ENCODE peak calls at places on chromosomes 7 and 10, in six cellular contexts. F is Peyer's patch; H is central memory CD4-positive, alpha-beta T cell; E is fibroblast of mammary gland; J is activated CD4-positive, alpha-beta T cell treated with anti-CD3 and anti-CD28 coated beads, Interleukin-2, amount 50 U/mL, for 4 hours; K is NCI-H2081. S is an unnamed sample.

GRCh38 chr7:28958235-28958945 is at the start of gene TRIL:
- DNase-seq in J (no peak), E (peak), K (no peak), H (no peak), F (peak), S (no peak)

GRCh38 chr10:106652279-106652678 is 512.2 kb downstream of the SORCS1 start:
- DNase-seq in E (no peak), H (no peak), J (no peak), K (no peak), F (no peak), S (no peak)

GRCh38 chr10:77310288-77310687 is 327.3 kb downstream of the KCNMA1 start:
- DNase-seq in J (no peak), F (no peak), E (no peak), K (no peak), H (no peak), S (no peak)

GRCh38 chr7:111878788-111879187 is 316.5 kb upstream of the IMMP2L start:
- DNase-seq in K (no peak), H (no peak), F (no peak), E (no peak), J (no peak), S (no peak)

GRCh38 chr10:68665841-68666240 is 55.2 kb upstream of the CCAR1 start:
- DNase-seq in K (no peak), E (peak), F (no peak), H (no peak), J (no peak), S (no peak)

GRCh38 chr7:155807013-155807804 is 5.1 kb downstream of the SHH start:
- DNase-seq in K (no peak), E (no peak), F (no peak), H (no peak), J (no peak), S (no peak)

GRCh38 chr7:18357691-18358090 is 137.9 kb upstream of the HDAC9 start:
- DNase-seq in H (no peak), F (no peak), J (no peak), K (peak), E (peak), S (no peak)

GRCh38 chr10:397321-398068 is 262.2 kb downstream of the ZMYND11 start:
- DNase-seq in F (no peak), J (no peak), K (no peak), E (no peak), H (no peak), S (no peak)

GRCh38 chr10:62866451-62866850 is 50.3 kb upstream of the EGR2 start:
- DNase-seq in H (no peak), F (no peak), E (peak), J (no peak), K (no peak), S (no peak)

GRCh38 chr10:91296471-91296870 is 76.0 kb downstream of the PCGF5 start:
- DNase-seq in E (peak), H (no peak), J (no peak), K (peak), F (no peak), S (no peak)

GRCh38 chr10:15744217-15744865 is 24.6 kb upstream of the ITGA8 start:
- DNase-seq in J (peak), K (peak), F (peak), E (peak), H (no peak), S (no peak)

GRCh38 chr7:95906871-95907270 is 134.5 kb downstream of the DYNC1I1 start:
- DNase-seq in K (no peak), H (no peak), E (no peak), F (no peak), J (no peak), S (no peak)

GRCh38 chr10:111161109-111161874 is 84.5 kb downstream of the ADRA2A start:
- DNase-seq in F (no peak), H (no peak), K (no peak), E (no peak), J (no peak), S (no peak)

GRCh38 chr7:55563596-55564325 is 8.5 kb downstream of the VOPP1 start:
- DNase-seq in K (no peak), F (no peak), E (no peak), H (no peak), J (no peak), S (no peak)

GRCh38 chr7:471866-472639 is 47.6 kb downstream of the PDGFA start:
- DNase-seq in J (no peak), K (no peak), F (peak), E (peak), H (peak), S (no peak)

GRCh38 chr10:89609730-89610393 is 35.2 kb downstream of the PANK1 start:
- DNase-seq in F (no peak), E (no peak), K (no peak), J (no peak), H (no peak), S (no peak)

GRCh38 chr10:43160067-43160918 is 22.0 kb downstream of the CSGALNACT2 start:
- DNase-seq in F (no peak), K (no peak), E (peak), J (peak), H (no peak), S (no peak)

GRCh38 chr10:7318836-7319235 is 92.0 kb downstream of the SFMBT2 start:
- DNase-seq in E (no peak), F (no peak), H (no peak), K (no peak), J (no peak), S (no peak)

GRCh38 chr10:126491476-126491875 is 103.2 kb upstream of the ADAM12 start:
- DNase-seq in J (no peak), H (no peak), K (no peak), E (no peak), F (no peak), S (no peak)

GRCh38 chr7:106959753-106960152 is 84.8 kb upstream of the PRKAR2B start:
- DNase-seq in F (no peak), K (no peak), H (no peak), E (no peak), J (no peak), S (no peak)

GRCh38 chr10:971613-972012 is 16.6 kb upstream of the GTPBP4 start:
- DNase-seq in K (no peak), H (no peak), J (no peak), F (peak), E (no peak), S (no peak)

GRCh38 chr10:132385721-132386418 is 11.1 kb upstream of the PWWP2B start:
- DNase-seq in H (no peak), F (peak), E (no peak), J (no peak), K (no peak), S (no peak)

GRCh38 chr7:1087952-1088920 is at the start of gene GPER1:
- DNase-seq in J (no peak), E (no peak), H (no peak), K (no peak), F (peak), S (no peak)

GRCh38 chr7:34260282-34260681 is 354.9 kb downstream of the BMPER start:
- DNase-seq in K (no peak), H (no peak), J (no peak), F (no peak), E (peak), S (no peak)

GRCh38 chr7:150322833-150323681 is at the start of the genes ACTR3C and LRRC61:
- DNase-seq in E (no peak), K (peak), H (peak), J (peak), F (peak), S (peak)

GRCh38 chr7:137874390-137874789 is 27.6 kb upstream of the DGKI start:
- DNase-seq in K (no peak), H (no peak), E (peak), J (no peak), F (no peak), S (no peak)

GRCh38 chr7:68476966-68477365 is 1121.3 kb upstream of the AUTS2 start:
- DNase-seq in H (no peak), J (no peak), E (no peak), K (no peak), F (no peak), S (no peak)

GRCh38 chr7:28142650-28143049 is 37.9 kb downstream of the JAZF1 start:
- DNase-seq in F (no peak), H (no peak), K (no peak), J (no peak), E (no peak), S (no peak)

GRCh38 chr7:97024209-97025129 is at the start of gene DLX5:
- DNase-seq in E (peak), J (no peak), K (peak), H (no peak), F (no peak), S (no peak)

GRCh38 chr10:56633876-56634452 is 272.9 kb upstream of the ZWINT start:
- DNase-seq in H (no peak), K (no peak), F (no peak), E (no peak), J (no peak), S (no peak)

GRCh38 chr10:53356616-53357349 is 584.2 kb upstream of the MBL2 start:
- DNase-seq in F (no peak), H (no peak), K (no peak), J (no peak), E (no peak), S (no peak)

GRCh38 chr10:121379025-121379424 is 219.2 kb downstream of the FGFR2 start:
- DNase-seq in E (no peak), H (no peak), K (no peak), J (no peak), F (no peak), S (no peak)

GRCh38 chr7:898460-898854 is 22.1 kb downstream of the GET4 start:
- DNase-seq in E (no peak), J (no peak), K (no peak), H (no peak), F (no peak), S (no peak)

GRCh38 chr10:124523301-124523871 is 61.8 kb downstream of the LHPP start:
- DNase-seq in K (no peak), H (no peak), J (no peak), E (no peak), F (no peak), S (no peak)

GRCh38 chr7:139543801-139544603 is 20.5 kb downstream of the CLEC2L start:
- DNase-seq in H (no peak), F (no peak), K (no peak), E (no peak), J (no peak), S (no peak)

GRCh38 chr7:51242007-51242691 is 74.5 kb downstream of the COBL start:
- DNase-seq in K (no peak), F (peak), E (peak), H (no peak), J (no peak), S (no peak)

GRCh38 chr10:85152488-85152887 is 824.1 kb downstream of the CCSER2 start:
- DNase-seq in H (no peak), E (no peak), J (no peak), K (no peak), F (no peak), S (no peak)